ENCODE peak calls at places on chromosomes 5 and 9, in six cellular contexts. G is NT2/D1, R is bronchial epithelial cell, I is neural progenitor cell, H is Karpas-422, K is mammary epithelial cell. Q is an unnamed sample. For H3K36me3, the result is how much of the 10 kb centered on the place peaks cover.

GRCh38 chr5:43063731-43064171 is 23.6 kb upstream of the ANXA2R start:
- DNase-seq in G (no peak), R (no peak), H (peak), K (no peak), I (no peak), Q (no peak)

GRCh38 chr9:82332774-82333152 is 344.2 kb downstream of the SPATA31D1 start:
- DNase-seq in K (no peak), H (no peak), G (no peak), R (peak), I (no peak), Q (no peak)

GRCh38 chr5:181194489-181195248 is 10.3 kb downstream of the TRIM7 start:
- DNase-seq in K (no peak), I (no peak), G (no peak), H (peak), R (no peak), Q (no peak)

GRCh38 chr9:88781500-88782391 is 209.5 kb upstream of the S1PR3 start:
- DNase-seq in G (peak), I (peak), R (no peak), K (no peak), H (no peak), Q (peak)

GRCh38 chr9:116282598-116282997 is 129.0 kb downstream of the PAPPA start:
- DNase-seq in K (no peak), R (no peak), H (no peak), G (no peak), I (peak), Q (no peak)

GRCh38 chr5:142767178-142767577 is 3.0 kb upstream of the ARHGAP26 start:
- DNase-seq in R (no peak), K (no peak), H (no peak), G (no peak), I (no peak), Q (no peak)

GRCh38 chr5:158802941-158803341 is 296.8 kb downstream of the EBF1 start:
- DNase-seq in R (no peak), G (no peak), H (no peak), I (no peak), K (no peak), Q (no peak)

GRCh38 chr9:96232539-96233241 is 69.3 kb downstream of the HSD17B3 start:
- DNase-seq in R (peak), I (peak), K (peak), H (peak), G (no peak), Q (no peak)

GRCh38 chr5:68178579-68178978 is 37.0 kb upstream of the PIK3R1 start:
- DNase-seq in H (no peak), R (peak), K (peak), I (no peak), G (no peak), Q (peak)

GRCh38 chr9:135343136-135343535 is 136.4 kb upstream of the PPP1R26 start:
- DNase-seq in H (no peak), G (no peak), R (no peak), K (no peak), I (no peak), Q (no peak)

GRCh38 chr5:132839426-132840301 is 9.2 kb upstream of the SHROOM1 start:
- DNase-seq in R (peak), K (peak), G (no peak), I (no peak), H (no peak), Q (no peak)

GRCh38 chr9:69877852-69878507 is 57.4 kb downstream of the CFAP95 start:
- DNase-seq in H (peak), K (peak), R (peak), I (peak), G (peak), Q (no peak)

GRCh38 chr5:67549263-67549551 is 352.6 kb upstream of the CD180 start:
- DNase-seq in H (no peak), I (no peak), R (no peak), K (no peak), G (no peak), Q (no peak)

GRCh38 chr5:68739752-68740151 is 354.1 kb upstream of the SLC30A5 start:
- DNase-seq in R (no peak), K (no peak), I (no peak), G (no peak), H (no peak), Q (peak)

GRCh38 chr5:172093965-172094364 is 87.5 kb upstream of the FBXW11 start:
- DNase-seq in I (no peak), K (no peak), R (no peak), H (no peak), G (no peak), Q (no peak)

GRCh38 chr5:21823588-21823987 is 1029.6 kb downstream of the CDH12 start:
- DNase-seq in G (no peak), K (peak), H (no peak), R (peak), I (no peak), Q (no peak)

GRCh38 chr5:123091258-123091987 is 2.4 kb downstream of the PRDM6 start:
- DNase-seq in R (peak), G (no peak), I (no peak), H (no peak), K (no peak), Q (no peak)

GRCh38 chr9:116390306-116391228 is 237.0 kb downstream of the PAPPA start:
- DNase-seq in K (no peak), H (peak), I (no peak), R (no peak), G (no peak), Q (no peak)

GRCh38 chr9:11319477-11320060 is 706.8 kb upstream of the PTPRD start:
- DNase-seq in K (no peak), I (peak), G (peak), R (peak), H (peak), Q (no peak)

GRCh38 chr9:92807031-92807756 is 42.6 kb upstream of the BICD2 start:
- DNase-seq in R (no peak), I (peak), G (no peak), H (no peak), K (no peak), Q (no peak)

GRCh38 chr9:5893591-5894236 is 3.0 kb downstream of the MLANA start:
- DNase-seq in K (no peak), R (no peak), G (no peak), I (no peak), H (no peak), Q (peak)

GRCh38 chr5:66511491-66511890 is 84.7 kb upstream of the MAST4 start:
- DNase-seq in R (no peak), H (no peak), G (no peak), I (no peak), K (no peak), Q (no peak)

GRCh38 chr9:75962186-75963036 is 71.9 kb downstream of the PCSK5 start:
- DNase-seq in G (no peak), H (no peak), I (no peak), K (no peak), R (no peak), Q (no peak)

GRCh38 chr5:144697847-144698262 is 527.2 kb downstream of the KCTD16 start:
- DNase-seq in H (peak), K (peak), R (peak), G (no peak), I (no peak), Q (no peak)

GRCh38 chr9:91155181-91155580 is 206.5 kb downstream of the AUH start:
- DNase-seq in I (no peak), K (no peak), G (no peak), R (no peak), H (no peak), Q (no peak)

GRCh38 chr5:14464661-14465060 is 116.9 kb upstream of the OTULINL start:
- DNase-seq in R (no peak), H (no peak), G (no peak), I (no peak), K (no peak), Q (no peak)
- H3K36me3 ChIP-seq in R (under half), H (under half), G (half or more), I (under half), K (under half), Q (half or more)

DNA sequence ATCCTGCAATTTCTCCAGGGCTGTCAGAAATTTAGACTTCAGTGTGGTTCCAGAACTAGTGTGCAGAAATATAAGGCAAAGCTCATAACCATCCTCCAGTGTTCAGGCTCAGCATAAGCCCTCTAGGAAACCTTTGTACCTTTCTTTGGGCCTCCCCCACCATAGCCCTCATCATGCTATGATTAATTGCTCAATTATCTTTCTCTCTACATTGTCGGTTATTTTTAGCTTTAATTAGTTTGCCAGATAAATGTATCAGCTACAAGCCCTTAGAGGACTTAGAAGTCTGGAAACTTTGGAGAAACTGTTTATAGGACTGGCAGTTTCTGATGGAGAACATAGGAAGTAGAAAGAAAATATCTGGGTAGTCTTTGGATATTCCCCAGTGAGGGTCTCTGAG is 43.5 kb upstream of the TNC start:
- DNase-seq in H (no peak), K (no peak), I (no peak), G (no peak), R (no peak), Q (no peak)
- H3K36me3 ChIP-seq in H (under half), K (under half), I (under half), G (under half), R (under half), Q (under half)

DNA sequence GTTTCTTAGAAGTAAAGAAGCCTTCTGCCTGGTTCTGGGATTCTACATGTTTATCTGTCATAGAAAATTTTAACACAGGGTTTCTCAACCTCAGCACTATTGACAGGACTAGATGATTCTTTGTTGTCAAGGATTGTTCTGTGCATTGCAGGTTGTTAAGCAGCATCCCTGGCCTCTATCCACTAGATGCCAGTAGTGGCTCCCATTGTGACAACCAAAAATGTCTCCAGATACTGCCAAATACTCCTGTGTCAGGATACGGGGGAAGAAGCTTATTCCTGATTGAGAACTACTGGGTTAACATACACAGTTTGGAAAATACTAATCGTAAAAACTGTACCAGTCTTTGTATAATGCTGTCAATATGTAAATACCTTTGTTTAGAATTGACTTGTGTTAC is 167.1 kb downstream of the NIPBL start:
- DNase-seq in K (no peak), I (no peak), H (no peak), G (peak), R (no peak), Q (no peak)
- H3K36me3 ChIP-seq in K (under half), I (under half), H (under half), G (under half), R (under half), Q (half or more)

GRCh38 chr9:130670644-130671043 is 6.2 kb downstream of the PRDM12 start:
- DNase-seq in H (no peak), I (no peak), G (no peak), R (no peak), K (no peak), Q (no peak)
- H3K36me3 ChIP-seq in H (under half), I (under half), G (under half), R (under half), K (under half), Q (under half)

GRCh38 chr5:136636001-136636400 is 270.7 kb upstream of the TRPC7 start:
- DNase-seq in K (no peak), I (no peak), G (no peak), R (no peak), H (no peak), Q (no peak)
- H3K36me3 ChIP-seq in K (under half), I (under half), G (under half), R (under half), H (under half), Q (under half)

GRCh38 chr9:112212926-112213325 is 37.8 kb upstream of the SUSD1 start:
- DNase-seq in K (no peak), G (no peak), I (no peak), R (no peak), H (no peak), Q (no peak)
- H3K36me3 ChIP-seq in K (under half), G (under half), I (under half), R (under half), H (under half), Q (under half)

DNA sequence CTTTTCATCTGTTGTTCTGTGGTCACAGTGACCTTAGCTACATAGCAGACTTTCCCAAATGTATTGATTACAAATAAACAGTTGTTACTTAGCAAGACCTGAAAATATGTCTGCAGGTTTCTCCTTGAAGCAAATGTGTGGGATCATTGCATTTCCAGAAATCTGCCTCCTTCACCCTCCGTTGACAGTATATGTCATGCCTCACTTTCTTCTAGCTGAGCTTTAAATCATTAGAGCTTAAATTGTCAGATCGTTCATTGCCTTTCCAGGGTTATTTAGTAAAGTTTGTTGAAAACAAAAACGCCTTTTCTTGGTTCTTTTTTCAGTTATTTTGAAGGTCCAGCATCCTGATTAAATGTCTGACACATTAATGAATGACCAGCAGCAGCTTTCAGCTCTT is 2.3 kb upstream of the MAML1 start:
- DNase-seq in H (no peak), I (no peak), R (no peak), G (no peak), K (no peak), Q (no peak)
- H3K36me3 ChIP-seq in H (under half), I (under half), R (under half), G (under half), K (under half), Q (half or more)

GRCh38 chr5:71601222-71602026 is 14.3 kb downstream of the MCCC2 start:
- DNase-seq in R (peak), H (peak), G (peak), I (peak), K (peak), Q (no peak)
- H3K36me3 ChIP-seq in R (under half), H (under half), G (under half), I (under half), K (under half), Q (half or more)

GRCh38 chr5:1515311-1515920 is 8.3 kb downstream of the LPCAT1 start:
- DNase-seq in G (no peak), H (no peak), K (no peak), I (no peak), R (no peak), Q (no peak)

GRCh38 chr5:1515921-1516571 is 7.7 kb downstream of the LPCAT1 start:
- DNase-seq in R (peak), G (no peak), H (no peak), I (no peak), K (peak), Q (no peak)

GRCh38 chr5:1513326-1514026 is 10.3 kb downstream of the LPCAT1 start:
- DNase-seq in G (no peak), I (peak), K (no peak), R (no peak), H (no peak), Q (no peak)

GRCh38 chr5:1512541-1513291 is 11.0 kb downstream of the LPCAT1 start:
- DNase-seq in H (no peak), R (no peak), I (peak), K (no peak), G (no peak), Q (no peak)

GRCh38 chr5:1514027-1514818 is 9.5 kb downstream of the LPCAT1 start:
- DNase-seq in R (no peak), K (no peak), I (peak), G (no peak), H (no peak), Q (no peak)
- H3K36me3 ChIP-seq in R (under half), K (under half), I (under half), G (half or more), H (under half), Q (under half)